ENCODE peak calls at places on chromosome 1, in four cellular contexts. G, H, K and R are unnamed samples.

GRCh38 chr1:19344372-19344810 is 32.3 kb downstream of the SLC66A1 start:
- DNase-seq in G (no peak), H (peak; percentile 70), K (no peak), R (no peak)

GRCh38 chr1:81699234-81699633 is 101.5 kb upstream of the ADGRL2 start:
- DNase-seq in H (no peak), G (no peak), K (no peak), R (no peak)

GRCh38 chr1:101379037-101379436 is 142.2 kb downstream of the S1PR1 start:
- DNase-seq in G (no peak), K (no peak), H (no peak), R (no peak)

GRCh38 chr1:243230914-243231313 is 24.2 kb downstream of the CEP170 start:
- DNase-seq in H (no peak), K (no peak), G (no peak), R (no peak)

GRCh38 chr1:115755436-115756370 is 12.8 kb downstream of the CASQ2 start:
- DNase-seq in G (no peak), K (no peak), H (no peak), R (no peak)

GRCh38 chr1:21828075-21828474 is 16.0 kb downstream of the LDLRAD2 start:
- DNase-seq in G (no peak), H (no peak), K (no peak), R (no peak)

GRCh38 chr1:22969224-22969829 is 3.3 kb downstream of the LACTBL1 start:
- DNase-seq in H (no peak), K (no peak), G (no peak), R (no peak)

GRCh38 chr1:117150316-117150715 is 28.8 kb upstream of the TRIM45 start:
- DNase-seq in K (no peak), G (no peak), H (no peak), R (no peak)

GRCh38 chr1:74629283-74629682 is 44.3 kb downstream of the ERICH3 start:
- DNase-seq in G (no peak), K (no peak), H (no peak), R (no peak)

GRCh38 chr1:24075946-24076345 is 36.0 kb downstream of the MYOM3 start:
- DNase-seq in K (no peak), G (no peak), H (no peak), R (no peak)

GRCh38 chr1:53622531-53622930 is 116.4 kb downstream of the GLIS1 start:
- DNase-seq in G (no peak), K (no peak), H (no peak), R (no peak)

GRCh38 chr1:176880954-176881595 is 283.4 kb downstream of the ASTN1 start:
- DNase-seq in G (peak; percentile 51), K (peak; percentile 14), H (peak; percentile 65), R (peak; percentile 59)

GRCh38 chr1:22320703-22321344 is 130.8 kb upstream of the ZBTB40 start:
- DNase-seq in H (no peak), G (no peak), K (no peak), R (no peak)

GRCh38 chr1:167223144-167224103 is 2.7 kb downstream of the POU2F1 start:
- DNase-seq in G (no peak), K (no peak), H (no peak), R (no peak)

GRCh38 chr1:21869620-21870121 is 57.6 kb downstream of the LDLRAD2 start:
- DNase-seq in H (peak; percentile 82), K (peak; percentile 92), G (peak; percentile 18), R (peak; percentile 66)

GRCh38 chr1:181079382-181079781 is 9.1 kb upstream of the IER5 start:
- DNase-seq in K (no peak), H (no peak), G (no peak), R (no peak)

GRCh38 chr1:110636149-110636935 is 30.2 kb upstream of the KCNA2 start:
- DNase-seq in K (no peak), H (no peak), G (no peak), R (no peak)

GRCh38 chr1:220892086-220892376 is 12.8 kb downstream of the HLX start:
- DNase-seq in H (no peak), G (no peak), K (no peak), R (no peak)

GRCh38 chr1:201686709-201687455 is 142.1 kb upstream of the IPO9 start:
- DNase-seq in G (no peak), K (no peak), H (no peak), R (no peak)

GRCh38 chr1:18151436-18151835 is 43.8 kb downstream of the IGSF21 start:
- DNase-seq in H (no peak), G (no peak), K (no peak), R (no peak)

GRCh38 chr1:196128835-196129234 is 479.4 kb downstream of the KCNT2 start:
- DNase-seq in H (no peak), G (no peak), K (no peak), R (no peak)

GRCh38 chr1:62727656-62728396 is 39.6 kb upstream of the DOCK7 start:
- DNase-seq in G (no peak), H (no peak), K (no peak), R (no peak)

GRCh38 chr1:4375812-4376211 is 278.6 kb upstream of the AJAP1 start:
- DNase-seq in K (no peak), G (no peak), H (no peak), R (no peak)

GRCh38 chr1:162305969-162306368 is 70.7 kb downstream of the SPATA46 start:
- DNase-seq in H (no peak), G (no peak), K (no peak), R (no peak)

GRCh38 chr1:183069562-183070216 is 46.5 kb downstream of the LAMC1 start:
- DNase-seq in K (no peak), H (no peak), G (no peak), R (no peak)

GRCh38 chr1:211036701-211037494 is 97.0 kb downstream of the KCNH1 start:
- DNase-seq in G (peak; percentile 64), K (no peak), H (no peak), R (no peak)

DNA sequence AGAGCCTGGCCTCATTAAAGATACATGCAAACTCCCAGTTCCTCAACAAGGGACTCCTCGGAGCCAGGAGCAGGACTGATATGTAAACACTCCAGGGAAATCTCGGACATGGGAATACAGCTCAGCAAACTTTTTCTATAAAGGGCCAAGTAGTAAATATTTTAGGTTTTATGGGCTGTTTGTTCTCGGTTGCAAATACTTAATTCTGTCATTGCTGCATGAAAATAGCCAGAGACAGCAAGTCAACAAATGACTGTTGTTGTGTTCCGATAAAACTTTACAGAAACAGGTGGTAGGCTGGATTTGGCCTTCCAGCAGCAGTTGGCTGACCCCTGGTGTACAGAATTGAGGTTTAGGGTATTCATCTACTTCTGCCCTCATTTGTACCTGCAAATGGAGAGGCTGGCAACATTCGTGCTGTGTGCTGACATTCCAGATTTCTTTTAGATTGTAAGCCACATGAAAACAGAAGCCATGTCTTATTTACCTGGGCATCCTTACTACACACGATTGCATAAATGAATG is 360.3 kb downstream of the NTNG1 start:
- DNase-seq in K (no peak), G (no peak), H (no peak), R (no peak)
- TF ChIP-seq CTCF in K (no peak), G (no peak), H (no peak), R (no peak)

GRCh38 chr1:51627672-51628071 is 10.8 kb downstream of the OSBPL9 start:
- DNase-seq in G (no peak), K (no peak), H (no peak), R (no peak)
- TF ChIP-seq CTCF in G (peak; percentile 59), K (peak; percentile 22), H (no peak), R (no peak)

DNA sequence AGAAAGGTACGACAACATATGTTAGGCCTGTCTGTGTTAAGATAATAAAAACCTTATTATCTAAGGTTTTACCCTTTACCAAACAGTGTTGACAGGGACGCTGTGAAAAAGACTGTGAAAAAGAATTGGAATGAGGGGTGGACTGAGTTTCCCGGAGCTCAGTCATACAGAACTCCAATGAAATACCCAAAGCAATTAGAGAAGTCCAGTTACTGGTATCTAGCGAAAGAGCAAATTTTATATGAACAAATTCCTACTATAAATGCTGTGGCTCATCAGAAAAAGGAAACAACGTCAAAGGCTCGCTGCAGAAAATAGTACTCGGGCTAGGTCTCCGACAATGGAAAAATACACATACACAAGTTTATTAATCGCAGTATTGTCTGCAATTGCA is 708 bp upstream of the RBBP5 start:
- DNase-seq in H (no peak), G (no peak), K (no peak), R (no peak)
- TF ChIP-seq CTCF in H (no peak), G (no peak), K (no peak), R (no peak)

GRCh38 chr1:68751723-68752122 is 254.8 kb upstream of the DEPDC1 start:
- DNase-seq in H (no peak), G (no peak), K (no peak), R (no peak)
- TF ChIP-seq CTCF in H (no peak), G (no peak), K (no peak), R (no peak)

GRCh38 chr1:107480548-107480947 is 339.7 kb downstream of the NTNG1 start:
- DNase-seq in G (no peak), H (peak; percentile 15), K (no peak), R (no peak)

GRCh38 chr1:107479865-107480264 is 339.0 kb downstream of the NTNG1 start:
- DNase-seq in G (no peak), H (no peak), K (no peak), R (no peak)

GRCh38 chr1:107474877-107475612 is 334.2 kb downstream of the NTNG1 start:
- DNase-seq in H (no peak), K (no peak), G (no peak), R (no peak)

GRCh38 chr1:107473065-107473464 is 332.2 kb downstream of the NTNG1 start:
- DNase-seq in G (no peak), H (no peak), K (no peak), R (no peak)

DNA sequence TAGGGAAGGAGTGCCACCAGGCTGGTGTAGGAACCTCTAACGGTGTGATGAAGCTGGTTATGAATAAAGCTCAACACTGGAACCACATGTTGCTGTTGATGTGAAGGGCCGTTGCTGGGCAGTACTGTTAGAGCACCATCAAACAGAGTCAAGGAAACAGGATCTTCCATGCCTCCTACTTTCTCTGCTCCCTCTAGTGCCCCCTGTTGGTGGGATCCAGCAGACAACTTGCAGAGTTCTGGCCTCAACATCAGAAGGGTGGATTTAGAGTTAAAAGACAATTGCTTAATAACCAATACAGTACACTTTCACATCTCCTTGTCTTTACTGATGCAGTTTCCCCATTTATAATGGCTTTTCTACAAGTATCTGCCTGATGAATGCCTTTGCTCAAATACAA is 336.4 kb downstream of the NTNG1 start:
- DNase-seq in H (no peak), K (no peak), G (no peak), R (no peak)
- TF ChIP-seq CTCF in H (no peak), K (no peak), G (peak; percentile 20), R (no peak)

DNA sequence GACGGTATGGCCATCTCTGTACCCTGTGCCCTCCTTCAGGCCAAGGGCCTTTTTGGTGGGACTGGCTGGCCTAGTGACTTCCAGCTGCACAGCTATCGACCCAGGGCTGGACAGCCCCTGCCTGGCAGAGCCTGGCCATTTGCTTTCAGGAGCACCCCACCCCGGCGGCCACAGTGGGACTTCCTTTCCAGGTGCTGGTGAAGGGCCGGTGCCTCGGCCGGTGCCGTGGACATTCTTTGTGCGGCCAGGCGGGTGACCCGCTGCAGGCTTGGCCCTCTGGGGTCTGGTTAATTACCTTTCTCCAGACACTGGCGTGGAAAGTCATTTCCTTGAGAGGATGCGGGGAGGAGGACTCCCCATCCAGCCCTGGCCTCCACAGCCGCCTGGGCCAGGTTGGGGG is 50.1 kb downstream of the PRDM16 start:
- DNase-seq in H (no peak), G (no peak), K (no peak), R (no peak)
- TF ChIP-seq CTCF in H (no peak), G (no peak), K (no peak), R (no peak)

DNA sequence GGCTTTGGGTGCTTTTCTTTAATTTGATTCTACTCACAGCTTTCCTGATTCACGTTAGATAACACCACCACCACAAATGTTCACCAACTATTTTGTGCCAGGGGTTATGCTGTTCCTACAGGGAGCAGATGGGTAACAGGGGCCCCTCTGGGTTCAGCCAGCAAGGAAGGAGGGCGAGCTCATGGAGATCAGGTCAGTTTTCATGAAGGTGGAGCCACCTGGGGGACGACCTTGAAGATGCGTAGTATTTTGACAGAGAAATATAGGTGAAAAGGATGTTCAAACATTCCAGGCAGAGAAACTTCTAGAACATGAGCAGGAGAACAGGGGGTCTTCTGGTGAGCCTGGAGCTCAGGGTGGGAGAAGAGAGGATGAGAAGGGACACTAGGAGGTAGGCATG is 28.9 kb downstream of the KIAA0040 start:
- DNase-seq in K (no peak), G (no peak), H (no peak), R (no peak)
- TF ChIP-seq CTCF in K (no peak), G (peak; percentile 16), H (no peak), R (no peak)